ENCODE peak calls at places on chromosomes 12 and 14, in nine cellular contexts. X is lower leg skin, W is iPS DF 19.7, M is H1, P is NCI-H748 treated with DMSO at 0.1 percent for 48 hours, G is Karpas-422, U is vagina, I is T-helper 9 cell, C is epithelial cell of prostate. A is an unnamed sample.
A peak's percentile ranks its signal among the peaks of the same experiment; 100 is the strongest.

GRCh38 chr14:99192823-99193222 is 79.2 kb downstream of the BCL11B start:
- DNase-seq in X (no peak), W (no peak), M (no peak), P (no peak), G (no peak), U (no peak), I (no peak), C (no peak), A (no peak)

GRCh38 chr14:67166450-67166853 is 22.8 kb upstream of the GARIN2 start:
- DNase-seq in X (no peak), W (no peak), M (no peak), P (peak; percentile 3), G (peak; percentile 79), U (no peak), I (peak; percentile 8), C (no peak), A (peak; percentile 47)

GRCh38 chr12:52695039-52695438 is 8.3 kb downstream of the KRT77 start:
- DNase-seq in X (no peak), W (no peak), M (no peak), P (no peak), G (no peak), U (no peak), I (no peak), C (no peak), A (no peak)

GRCh38 chr14:82403972-82404371 is 870.3 kb upstream of the SEL1L start:
- DNase-seq in X (no peak), W (no peak), M (no peak), P (peak; percentile 83), G (no peak), U (no peak), I (no peak), C (no peak), A (no peak)

GRCh38 chr12:120080043-120080400 is 36.5 kb downstream of the RAB35 start:
- DNase-seq in X (no peak), W (no peak), M (no peak), P (no peak), G (no peak), U (no peak), I (no peak), C (no peak), A (no peak)

GRCh38 chr14:64736271-64737131 is 32.3 kb downstream of the PLEKHG3 start:
- DNase-seq in X (no peak), W (no peak), M (no peak), P (no peak), G (no peak), U (no peak), I (no peak), C (no peak), A (no peak)

GRCh38 chr14:98955741-98956070 is 316.3 kb downstream of the BCL11B start:
- DNase-seq in X (peak; percentile 12), W (no peak), M (no peak), P (no peak), G (no peak), U (peak; percentile 85), I (no peak), C (no peak), A (no peak)

GRCh38 chr14:54256156-54256555 is 140.7 kb upstream of the CDKN3 start:
- DNase-seq in X (no peak), W (no peak), M (no peak), P (no peak), G (no peak), U (no peak), I (no peak), C (no peak), A (no peak)

GRCh38 chr14:74980746-74981661 is 21.7 kb upstream of the EIF2B2 start:
- DNase-seq in X (no peak), W (no peak), M (no peak), P (no peak), G (no peak), U (no peak), I (no peak), C (no peak), A (peak; percentile 56)

GRCh38 chr14:100907240-100907639 is 3.7 kb upstream of the RTL1 start:
- DNase-seq in X (no peak), W (no peak), M (no peak), P (no peak), G (no peak), U (no peak), I (no peak), C (no peak), A (peak; percentile 5)

GRCh38 chr14:74018029-74018703 is 922 bp downstream of the ENTPD5 start:
- DNase-seq in X (peak; percentile 15), W (no peak), M (no peak), P (no peak), G (no peak), U (no peak), I (no peak), C (peak; percentile 37), A (peak; percentile 64)

GRCh38 chr12:57632898-57633825 is at the start of gene B4GALNT1:
- DNase-seq in X (no peak), W (no peak), M (no peak), P (peak; percentile 55), G (peak; percentile 88), U (peak; percentile 72), I (peak; percentile 53), C (no peak), A (peak; percentile 92)

GRCh38 chr14:46279327-46279726 is 372.3 kb downstream of the RPL10L start:
- DNase-seq in X (no peak), W (no peak), M (no peak), P (no peak), G (no peak), U (no peak), I (no peak), C (no peak), A (no peak)

GRCh38 chr12:123098780-123099179 is 52.1 kb downstream of the PITPNM2 start:
- DNase-seq in X (no peak), W (no peak), M (no peak), P (no peak), G (no peak), U (no peak), I (no peak), C (no peak), A (no peak)

GRCh38 chr12:83996671-83997070 is 915.9 kb downstream of the SLC6A15 start:
- DNase-seq in X (no peak), W (no peak), M (no peak), P (no peak), G (no peak), U (no peak), I (no peak), C (no peak), A (no peak)

GRCh38 chr14:60508707-60509437 is at the start of gene SIX6:
- DNase-seq in X (no peak), W (no peak), M (no peak), P (peak; percentile 55), G (no peak), U (no peak), I (no peak), C (no peak), A (peak; percentile 40)

GRCh38 chr12:30926243-30927209 is at the start of gene TSPAN11:
- DNase-seq in X (no peak), W (peak; percentile 42), M (peak; percentile 27), P (no peak), G (no peak), U (peak; percentile 83), I (no peak), C (no peak), A (peak; percentile 89)

GRCh38 chr12:49367381-49368239 is at the start of gene SPATS2:
- DNase-seq in X (peak; percentile 92), W (no peak), M (no peak), P (peak; percentile 40), G (no peak), U (no peak), I (no peak), C (no peak), A (peak; percentile 31)

GRCh38 chr12:83818888-83819287 is 1093.7 kb downstream of the SLC6A15 start:
- DNase-seq in X (peak; percentile 38), W (no peak), M (no peak), P (no peak), G (no peak), U (no peak), I (no peak), C (peak; percentile 54), A (peak; percentile 53)

GRCh38 chr14:103537175-103537990 is 8.4 kb downstream of the TRMT61A start:
- DNase-seq in X (no peak), W (no peak), M (no peak), P (no peak), G (peak; percentile 52), U (no peak), I (no peak), C (no peak), A (peak; percentile 43)

GRCh38 chr14:89983375-89983774 is 27.6 kb downstream of the TDP1 start:
- DNase-seq in X (no peak), W (no peak), M (no peak), P (no peak), G (no peak), U (no peak), I (no peak), C (no peak), A (no peak)

GRCh38 chr12:11648514-11649412 is 711 bp upstream of the ETV6 start:
- DNase-seq in X (peak; percentile 68), W (peak; percentile 67), M (peak; percentile 39), P (peak; percentile 58), G (peak; percentile 86), U (no peak), I (peak; percentile 61), C (peak; percentile 48), A (peak; percentile 87)

GRCh38 chr12:65858831-65859230 is 34.5 kb downstream of the HMGA2 start:
- DNase-seq in X (no peak), W (no peak), M (no peak), P (no peak), G (no peak), U (no peak), I (no peak), C (no peak), A (peak; percentile 23)

GRCh38 chr12:52337054-52337453 is 15.9 kb upstream of the KRT83 start:
- DNase-seq in X (no peak), W (no peak), M (no peak), P (no peak), G (no peak), U (no peak), I (no peak), C (no peak), A (no peak)

GRCh38 chr12:108609535-108610335 is 11.9 kb upstream of the TMEM119 start:
- DNase-seq in X (peak; percentile 79), W (no peak), M (no peak), P (no peak), G (no peak), U (no peak), I (no peak), C (no peak), A (peak; percentile 91)

GRCh38 chr12:109744991-109745942 is 31.6 kb downstream of the FAM222A start:
- DNase-seq in X (no peak), W (no peak), M (no peak), P (no peak), G (no peak), U (no peak), I (no peak), C (no peak), A (no peak)

GRCh38 chr12:75954076-75954475 is 77.5 kb downstream of the PHLDA1 start:
- DNase-seq in X (no peak), W (no peak), M (no peak), P (no peak), G (no peak), U (no peak), I (no peak), C (peak; percentile 82), A (peak; percentile 91)

GRCh38 chr12:16492240-16492639 is 113.7 kb downstream of the LMO3 start:
- DNase-seq in X (no peak), W (no peak), M (no peak), P (no peak), G (no peak), U (no peak), I (no peak), C (no peak), A (no peak)

GRCh38 chr14:38238881-38239280 is 17.0 kb downstream of the CLEC14A start:
- DNase-seq in X (no peak), W (no peak), M (no peak), P (no peak), G (no peak), U (no peak), I (no peak), C (no peak), A (peak; percentile 16)

GRCh38 chr12:80040075-80040738 is 59.1 kb upstream of the OTOGL start:
- DNase-seq in X (no peak), W (no peak), M (no peak), P (no peak), G (no peak), U (no peak), I (no peak), C (no peak), A (no peak)

GRCh38 chr14:53032161-53032803 is 81.4 kb upstream of the FERMT2 start:
- DNase-seq in X (peak; percentile 34), W (no peak), M (no peak), P (no peak), G (no peak), U (no peak), I (no peak), C (no peak), A (peak; percentile 77)

A was measured in AG20443.